ENCODE peak calls at places on chromosome 1, in seven cellular contexts. One of them, this sample, is unnamed.

GRCh38 chr1:207745285-207745684 is 6.6 kb upstream of the CD46 start:
- DNase-seq in activated CD4-positive, alpha-beta T cell treated with anti-CD3 and anti-CD28 coated beads, Interleukin-2, amount 10 ng/mL, durations not matched to agents 24 days and 14 days: no peak
- DNase-seq in OCI-LY7: no peak
- DNase-seq in Kasumi-1: no peak
- DNase-seq in fibroblast of mammary gland: peak
- DNase-seq in DMS 273 treated with DMSO at 0.1 percent for 48 hours: no peak
- DNase-seq in anterior cingulate cortex: no peak
- DNase-seq in this sample: peak

GRCh38 chr1:111195002-111195684 is 5.3 kb downstream of the DENND2D start:
- DNase-seq in activated CD4-positive, alpha-beta T cell treated with anti-CD3 and anti-CD28 coated beads, Interleukin-2, amount 10 ng/mL, durations not matched to agents 24 days and 14 days: no peak
- DNase-seq in OCI-LY7: no peak
- DNase-seq in Kasumi-1: no peak
- DNase-seq in fibroblast of mammary gland: no peak
- DNase-seq in DMS 273 treated with DMSO at 0.1 percent for 48 hours: no peak
- DNase-seq in anterior cingulate cortex: no peak
- DNase-seq in this sample: no peak

GRCh38 chr1:178451529-178451928 is 45.2 kb downstream of the CLEC20A start:
- DNase-seq in activated CD4-positive, alpha-beta T cell treated with anti-CD3 and anti-CD28 coated beads, Interleukin-2, amount 10 ng/mL, durations not matched to agents 24 days and 14 days: no peak
- DNase-seq in OCI-LY7: no peak
- DNase-seq in Kasumi-1: no peak
- DNase-seq in fibroblast of mammary gland: peak
- DNase-seq in DMS 273 treated with DMSO at 0.1 percent for 48 hours: no peak
- DNase-seq in anterior cingulate cortex: no peak
- DNase-seq in this sample: peak

GRCh38 chr1:180170569-180170968 is 15.9 kb downstream of the QSOX1 start:
- DNase-seq in activated CD4-positive, alpha-beta T cell treated with anti-CD3 and anti-CD28 coated beads, Interleukin-2, amount 10 ng/mL, durations not matched to agents 24 days and 14 days: no peak
- DNase-seq in OCI-LY7: no peak
- DNase-seq in Kasumi-1: no peak
- DNase-seq in fibroblast of mammary gland: no peak
- DNase-seq in DMS 273 treated with DMSO at 0.1 percent for 48 hours: no peak
- DNase-seq in anterior cingulate cortex: no peak
- DNase-seq in this sample: no peak

GRCh38 chr1:156749429-156750118 is 1.9 kb downstream of the HDGF start:
- DNase-seq in activated CD4-positive, alpha-beta T cell treated with anti-CD3 and anti-CD28 coated beads, Interleukin-2, amount 10 ng/mL, durations not matched to agents 24 days and 14 days: peak
- DNase-seq in OCI-LY7: no peak
- DNase-seq in Kasumi-1: no peak
- DNase-seq in fibroblast of mammary gland: no peak
- DNase-seq in DMS 273 treated with DMSO at 0.1 percent for 48 hours: no peak
- DNase-seq in anterior cingulate cortex: no peak
- DNase-seq in this sample: peak

GRCh38 chr1:234916840-234917239 is 211.8 kb downstream of the TOMM20 start:
- DNase-seq in activated CD4-positive, alpha-beta T cell treated with anti-CD3 and anti-CD28 coated beads, Interleukin-2, amount 10 ng/mL, durations not matched to agents 24 days and 14 days: no peak
- DNase-seq in OCI-LY7: no peak
- DNase-seq in Kasumi-1: no peak
- DNase-seq in fibroblast of mammary gland: no peak
- DNase-seq in DMS 273 treated with DMSO at 0.1 percent for 48 hours: no peak
- DNase-seq in anterior cingulate cortex: no peak
- DNase-seq in this sample: no peak

GRCh38 chr1:97632075-97632474 is 288.8 kb downstream of the DPYD start:
- DNase-seq in activated CD4-positive, alpha-beta T cell treated with anti-CD3 and anti-CD28 coated beads, Interleukin-2, amount 10 ng/mL, durations not matched to agents 24 days and 14 days: no peak
- DNase-seq in OCI-LY7: no peak
- DNase-seq in Kasumi-1: no peak
- DNase-seq in fibroblast of mammary gland: peak
- DNase-seq in DMS 273 treated with DMSO at 0.1 percent for 48 hours: peak
- DNase-seq in anterior cingulate cortex: no peak
- DNase-seq in this sample: no peak

GRCh38 chr1:27145934-27146354 is 9.0 kb downstream of the SLC9A1 start:
- DNase-seq in activated CD4-positive, alpha-beta T cell treated with anti-CD3 and anti-CD28 coated beads, Interleukin-2, amount 10 ng/mL, durations not matched to agents 24 days and 14 days: no peak
- DNase-seq in OCI-LY7: no peak
- DNase-seq in Kasumi-1: no peak
- DNase-seq in fibroblast of mammary gland: peak
- DNase-seq in DMS 273 treated with DMSO at 0.1 percent for 48 hours: no peak
- DNase-seq in anterior cingulate cortex: no peak
- DNase-seq in this sample: peak

GRCh38 chr1:183735069-183735860 is 69.7 kb upstream of the RGL1 start:
- DNase-seq in activated CD4-positive, alpha-beta T cell treated with anti-CD3 and anti-CD28 coated beads, Interleukin-2, amount 10 ng/mL, durations not matched to agents 24 days and 14 days: no peak
- DNase-seq in OCI-LY7: no peak
- DNase-seq in Kasumi-1: no peak
- DNase-seq in fibroblast of mammary gland: peak
- DNase-seq in DMS 273 treated with DMSO at 0.1 percent for 48 hours: no peak
- DNase-seq in anterior cingulate cortex: no peak
- DNase-seq in this sample: peak

GRCh38 chr1:24118410-24119242 is 6.7 kb upstream of the MYOM3 start:
- DNase-seq in activated CD4-positive, alpha-beta T cell treated with anti-CD3 and anti-CD28 coated beads, Interleukin-2, amount 10 ng/mL, durations not matched to agents 24 days and 14 days: no peak
- DNase-seq in OCI-LY7: peak
- DNase-seq in Kasumi-1: no peak
- DNase-seq in fibroblast of mammary gland: no peak
- DNase-seq in DMS 273 treated with DMSO at 0.1 percent for 48 hours: no peak
- DNase-seq in anterior cingulate cortex: no peak
- DNase-seq in this sample: no peak

This sample was measured in GM23248.